ENCODE peak calls at places on chromosomes 3 and 15, in five cellular contexts. O is stomach, X is fibroblast of lung, Z is esophagus squamous epithelium, N is psoas muscle. A is an unnamed sample. For H3K4me1 and H3K27me3, the result is how much of the 10 kb centered on the place peaks cover.

GRCh38 chr3:10456981-10457380 is 48.4 kb downstream of the ATP2B2 start:
- DNase-seq in N (no peak), O (no peak), Z (no peak), X (no peak), A (no peak)

GRCh38 chr3:124434176-124434575 is 296.1 kb upstream of the UMPS start:
- DNase-seq in X (no peak), N (peak), Z (no peak), O (no peak), A (no peak)

GRCh38 chr3:39196671-39197446 is 4.5 kb upstream of the XIRP1 start:
- DNase-seq in X (peak), N (peak), Z (no peak), O (no peak), A (no peak)

GRCh38 chr3:42190701-42191442 is 75.1 kb downstream of the CCK start:
- DNase-seq in N (no peak), X (peak), Z (no peak), O (peak), A (peak)

GRCh38 chr15:88617790-88618189 is 3.4 kb upstream of the AEN start:
- DNase-seq in N (no peak), X (no peak), O (no peak), Z (no peak), A (no peak)

GRCh38 chr15:97691799-97692198 is 268.7 kb upstream of the ARRDC4 start:
- DNase-seq in O (no peak), N (no peak), Z (no peak), X (no peak), A (no peak)

GRCh38 chr3:73586190-73586589 is 38.6 kb downstream of the PDZRN3 start:
- DNase-seq in N (peak), X (no peak), O (no peak), Z (no peak), A (no peak)

GRCh38 chr15:28037969-28038640 is 61.0 kb downstream of the OCA2 start:
- DNase-seq in N (no peak), X (no peak), Z (no peak), O (no peak), A (no peak)

GRCh38 chr3:160956785-160957184 is 148.4 kb downstream of the B3GALNT1 start:
- DNase-seq in Z (no peak), O (no peak), X (peak), N (no peak), A (no peak)

GRCh38 chr3:27666277-27666676 is 55.8 kb downstream of the EOMES start:
- DNase-seq in O (no peak), N (no peak), X (no peak), Z (no peak), A (no peak)

GRCh38 chr3:31452495-31453106 is 80.1 kb upstream of the STT3B start:
- DNase-seq in N (no peak), O (no peak), X (no peak), Z (no peak), A (no peak)

GRCh38 chr3:39148116-39149058 is 5.0 kb downstream of the CSRNP1 start:
- DNase-seq in O (no peak), X (peak), Z (no peak), N (no peak), A (no peak)

GRCh38 chr15:40048155-40048792 is 9.3 kb upstream of the SRP14 start:
- DNase-seq in N (no peak), X (no peak), Z (no peak), O (peak), A (no peak)

GRCh38 chr3:44827196-44827595 is 34.5 kb upstream of the TMEM42 start:
- DNase-seq in Z (no peak), N (no peak), O (no peak), X (no peak), A (no peak)

GRCh38 chr3:72036899-72037298 is 252.0 kb upstream of the PROK2 start:
- DNase-seq in X (peak), O (no peak), Z (no peak), N (no peak), A (no peak)

GRCh38 chr3:127692501-127693335 is 20.0 kb downstream of the ABTB1 start:
- DNase-seq in Z (no peak), X (no peak), O (no peak), N (peak), A (no peak)

GRCh38 chr15:57565326-57565725 is 26.4 kb upstream of the MYZAP start:
- DNase-seq in Z (no peak), X (no peak), O (no peak), N (no peak), A (peak)

GRCh38 chr3:37814547-37814946 is 47.1 kb upstream of the CTDSPL start:
- DNase-seq in O (no peak), X (no peak), N (no peak), Z (no peak), A (no peak)

GRCh38 chr3:152961323-152961722 is 126.4 kb downstream of the P2RY1 start:
- DNase-seq in Z (no peak), N (no peak), O (no peak), X (peak), A (no peak)

GRCh38 chr3:194137314-194138097 is 1.6 kb downstream of the HES1 start:
- DNase-seq in N (peak), X (peak), Z (no peak), O (peak), A (peak)

GRCh38 chr15:48584090-48584831 is 61.2 kb downstream of the FBN1 start:
- DNase-seq in O (no peak), X (no peak), Z (no peak), N (no peak), A (no peak)

GRCh38 chr3:15781131-15781530 is 16.6 kb downstream of the ANKRD28 start:
- DNase-seq in X (no peak), O (no peak), Z (no peak), N (no peak), A (no peak)

GRCh38 chr3:7025581-7026300 is 164.8 kb downstream of the GRM7 start:
- DNase-seq in O (no peak), N (no peak), X (peak), Z (no peak), A (no peak)

GRCh38 chr3:150407051-150407817 is 864 bp upstream of the TSC22D2 start:
- DNase-seq in N (no peak), Z (no peak), O (no peak), X (peak), A (no peak)

GRCh38 chr3:186142556-186142955 is 33.7 kb upstream of the ETV5 start:
- DNase-seq in Z (no peak), N (no peak), X (peak), O (no peak), A (no peak)

GRCh38 chr3:12662593-12663310 is 1.2 kb downstream of the RAF1 start:
- DNase-seq in X (peak), N (peak), O (peak), Z (no peak), A (no peak)

GRCh38 chr3:5194801-5195509 is 7.4 kb downstream of the EDEM1 start:
- DNase-seq in Z (no peak), O (no peak), N (no peak), X (peak), A (peak)

GRCh38 chr15:28107111-28107893 is 8.2 kb upstream of the OCA2 start:
- DNase-seq in O (no peak), X (peak), Z (no peak), N (no peak), A (no peak)

GRCh38 chr3:190811775-190812480 is 50.6 kb downstream of the GMNC start:
- DNase-seq in N (no peak), O (no peak), Z (no peak), X (peak), A (no peak)

GRCh38 chr3:60399295-60399694 is 852.0 kb downstream of the FHIT start:
- DNase-seq in O (no peak), X (peak), N (no peak), Z (no peak), A (no peak)

GRCh38 chr3:72274511-72275295 is 489.8 kb upstream of the PROK2 start:
- DNase-seq in N (no peak), Z (no peak), O (peak), X (peak), A (no peak)

GRCh38 chr15:99475754-99476412 is 89.9 kb upstream of the MEF2A start:
- DNase-seq in Z (no peak), O (no peak), N (no peak), X (no peak), A (no peak)

GRCh38 chr15:99016680-99017321 is 9.2 kb upstream of the PGPEP1L start:
- DNase-seq in Z (no peak), X (peak), N (peak), O (no peak), A (no peak)

GRCh38 chr3:98814799-98815450 is 51.8 kb downstream of the ST3GAL6 start:
- DNase-seq in N (no peak), O (no peak), Z (no peak), X (peak), A (no peak)

GRCh38 chr3:20320489-20320888 is 134.5 kb upstream of the SGO1 start:
- DNase-seq in X (no peak), Z (no peak), O (peak), N (no peak), A (no peak)

GRCh38 chr3:196322-197153 is at the start of gene CHL1:
- DNase-seq in Z (no peak), N (peak), X (no peak), O (no peak), A (no peak)

DNA sequence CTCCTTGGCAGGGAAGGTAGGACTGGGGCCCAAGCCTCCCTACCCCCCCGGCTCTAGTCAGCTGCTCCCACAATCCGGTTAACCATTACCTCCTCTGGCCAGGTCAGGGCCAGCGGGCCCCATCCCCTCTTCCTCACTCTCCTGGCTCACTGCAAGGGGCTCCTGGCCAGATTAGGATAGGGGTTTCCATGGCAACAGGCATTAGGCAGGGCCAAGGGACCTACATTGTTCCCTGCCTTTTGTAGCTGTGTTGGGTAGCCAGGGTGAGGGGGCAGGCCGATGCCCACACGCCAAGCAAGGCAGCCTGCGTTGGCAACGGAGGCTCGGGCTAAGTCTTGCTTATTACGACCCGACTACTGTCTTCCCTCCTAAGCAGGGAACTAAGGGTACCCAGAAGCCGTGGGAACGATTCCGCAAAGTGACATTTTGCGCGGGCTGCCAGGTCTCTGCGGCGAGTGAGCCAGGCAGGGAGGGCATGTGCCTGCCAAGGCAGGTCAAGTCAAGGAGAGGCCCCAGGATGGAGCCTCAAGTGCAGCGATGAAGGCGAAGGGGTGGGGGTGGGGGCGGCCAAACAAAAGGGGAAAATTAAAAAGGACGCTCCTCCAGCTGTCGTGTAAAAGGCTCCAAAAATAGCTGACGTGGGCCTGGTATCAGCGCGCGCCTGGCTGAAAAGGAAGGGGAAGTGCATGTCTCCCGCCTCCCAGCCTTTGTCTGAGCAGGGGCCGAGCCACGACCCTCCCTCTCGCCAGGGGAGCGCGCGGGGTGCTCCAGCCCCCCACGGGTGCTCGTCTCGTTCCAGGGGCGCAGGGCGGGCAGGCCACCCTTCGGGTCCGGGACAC is 919 bp downstream of the IDH2 start:
- DNase-seq in Z (no peak), O (peak), N (peak), X (peak), A (no peak)
- H3K4me1 ChIP-seq in Z (under half), O (half or more), N (half or more), X (under half), A (under half)

GRCh38 chr3:169754711-169755110 is 10.1 kb downstream of the TERC start:
- DNase-seq in N (no peak), Z (no peak), X (no peak), O (no peak), A (no peak)

GRCh38 chr3:169748670-169749069 is 16.2 kb downstream of the TERC start:
- DNase-seq in O (no peak), Z (no peak), X (no peak), N (no peak), A (no peak)

GRCh38 chr3:169755488-169755887 is 9.4 kb downstream of the TERC start:
- DNase-seq in Z (no peak), O (no peak), X (no peak), N (no peak), A (no peak)

GRCh38 chr3:169750665-169751064 is 14.2 kb downstream of the TERC start:
- DNase-seq in X (no peak), O (no peak), Z (no peak), N (no peak), A (no peak)

GRCh38 chr3:169751875-169752274 is 13.0 kb downstream of the TERC start:
- DNase-seq in X (no peak), O (no peak), Z (no peak), N (no peak), A (no peak)
- H3K27me3 ChIP-seq in X (under half), O (under half), Z (under half), N (under half), A (under half)

GRCh38 chr3:50237754-50238548 is 1.9 kb downstream of the GNAI2 start:
- DNase-seq in O (peak), N (peak), X (peak), Z (peak), A (peak)
- H3K4me1 ChIP-seq in O (half or more), N (under half), X (under half), Z (half or more), A (under half)

DNA sequence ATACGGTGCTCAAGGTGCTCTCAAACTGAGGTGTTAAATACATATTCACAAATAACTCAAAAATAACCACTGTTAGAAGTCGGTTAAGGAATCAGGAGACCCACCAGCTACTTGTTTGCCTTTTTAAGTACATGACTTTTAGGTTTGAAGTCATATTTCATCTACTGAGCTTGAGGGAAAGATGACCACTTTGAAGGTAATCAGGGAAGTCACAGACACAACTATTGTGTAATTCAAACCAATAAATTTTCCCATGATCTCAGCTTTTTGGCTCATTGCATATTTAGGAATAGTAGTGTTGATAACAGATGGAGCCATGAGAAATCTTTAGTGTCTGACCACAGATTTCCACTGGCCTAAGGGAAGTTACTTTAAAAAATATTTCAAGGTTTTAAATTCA is 1.3 kb upstream of the RSRC1 start:
- DNase-seq in N (no peak), Z (no peak), O (no peak), X (no peak), A (no peak)
- H3K27me3 ChIP-seq in N (under half), Z (under half), O (half or more), X (under half), A (half or more)

GRCh38 chr3:172097585-172097984 is 58.2 kb downstream of the FNDC3B start:
- DNase-seq in Z (no peak), O (no peak), X (no peak), N (no peak), A (no peak)
- H3K4me1 ChIP-seq in Z (under half), O (under half), X (under half), N (half or more), A (under half)